ENCODE peak calls at places on chromosomes 6 and 20, in six cellular contexts. O, I, N, Y, P and C are unnamed samples.

GRCh38 chr6:157760137-157760536 is 62.9 kb upstream of the SNX9 start:
- DNase-seq in Y (no peak), O (no peak), N (no peak), P (no peak), I (no peak), C (no peak)

GRCh38 chr20:6348908-6349307 is 226.1 kb upstream of the FERMT1 start:
- DNase-seq in P (no peak), I (no peak), N (no peak), Y (no peak), O (no peak), C (no peak)

GRCh38 chr6:113370508-113370907 is 486.6 kb upstream of the MARCKS start:
- DNase-seq in I (no peak), Y (no peak), N (no peak), P (no peak), O (no peak), C (no peak)

GRCh38 chr6:145731432-145731831 is 3.9 kb downstream of the EPM2A start:
- DNase-seq in N (no peak), P (no peak), I (no peak), Y (no peak), O (peak), C (no peak)

GRCh38 chr6:48080227-48081009 is 30.6 kb downstream of the PTCHD4 start:
- DNase-seq in P (no peak), Y (no peak), O (peak), I (no peak), N (no peak), C (no peak)

GRCh38 chr6:38432479-38432878 is 207.2 kb downstream of the BTBD9 start:
- DNase-seq in Y (no peak), I (peak), N (no peak), O (peak), P (no peak), C (no peak)

GRCh38 chr6:157688960-157689599 is 134.0 kb upstream of the SNX9 start:
- DNase-seq in N (peak), P (no peak), Y (peak), O (peak), I (no peak), C (no peak)

GRCh38 chr6:157800420-157801237 is 22.4 kb upstream of the SNX9 start:
- DNase-seq in Y (no peak), O (peak), P (peak), I (peak), N (no peak), C (no peak)

GRCh38 chr6:131924881-131925474 is 26.2 kb downstream of the CCN2 start:
- DNase-seq in O (peak), I (peak), N (no peak), Y (no peak), P (no peak), C (no peak)

GRCh38 chr20:41182296-41183212 is 45.2 kb downstream of the PLCG1 start:
- DNase-seq in N (no peak), P (no peak), O (no peak), I (peak), Y (no peak), C (no peak)

GRCh38 chr20:48069626-48070025 is 284.3 kb upstream of the SULF2 start:
- DNase-seq in Y (no peak), O (no peak), N (no peak), I (no peak), P (no peak), C (no peak)

GRCh38 chr20:53935353-53936084 is 134.9 kb downstream of the BCAS1 start:
- DNase-seq in P (no peak), N (no peak), O (no peak), I (no peak), Y (no peak), C (no peak)

GRCh38 chr6:13177617-13178506 is 150.5 kb downstream of the TBC1D7 start:
- DNase-seq in I (no peak), Y (no peak), P (no peak), N (no peak), O (no peak), C (no peak)

GRCh38 chr20:5928063-5928462 is 22.3 kb downstream of the TRMT6 start:
- DNase-seq in N (no peak), P (no peak), O (no peak), Y (no peak), I (no peak), C (no peak)

GRCh38 chr20:555933-556332 is 12.3 kb upstream of the CSNK2A1 start:
- DNase-seq in P (no peak), Y (no peak), N (no peak), O (peak), I (no peak), C (no peak)

GRCh38 chr6:124961784-124962611 is at the start of gene RNF217:
- DNase-seq in P (no peak), O (peak), Y (peak), I (peak), N (peak), C (no peak)

GRCh38 chr6:151112130-151112529 is 127.6 kb upstream of the AKAP12 start:
- DNase-seq in Y (no peak), P (no peak), I (no peak), N (no peak), O (no peak), C (no peak)

GRCh38 chr6:144186817-144187625 is 36.7 kb downstream of the STX11 start:
- DNase-seq in I (no peak), N (no peak), O (no peak), P (no peak), Y (no peak), C (no peak)

GRCh38 chr6:44534291-44534690 is 146.8 kb downstream of the CDC5L start:
- DNase-seq in O (no peak), P (no peak), Y (no peak), I (no peak), N (no peak), C (no peak)

GRCh38 chr20:9407805-9408421 is 106.5 kb upstream of the LAMP5 start:
- DNase-seq in Y (peak), O (peak), N (peak), I (peak), P (peak), C (peak)

GRCh38 chr20:25211273-25211672 is 15.8 kb downstream of the ENTPD6 start:
- DNase-seq in O (no peak), Y (no peak), P (no peak), I (no peak), N (no peak), C (no peak)

GRCh38 chr6:163349696-163350095 is 64.8 kb upstream of the QKI start:
- DNase-seq in P (no peak), O (no peak), N (no peak), I (no peak), Y (no peak), C (no peak)

GRCh38 chr6:164827537-164827936 is 481.9 kb downstream of the C6orf118 start:
- DNase-seq in Y (no peak), P (no peak), N (no peak), I (no peak), O (no peak), C (no peak)

GRCh38 chr6:89950879-89951391 is 56.7 kb downstream of the GJA10 start:
- DNase-seq in P (no peak), Y (no peak), N (no peak), O (peak), I (peak), C (no peak)

GRCh38 chr20:62824476-62825287 is 7.8 kb downstream of the COL9A3 start:
- DNase-seq in I (no peak), Y (peak), P (no peak), O (peak), N (no peak), C (no peak)

GRCh38 chr6:129748901-129749748 is 39.1 kb upstream of the ARHGAP18 start:
- DNase-seq in Y (no peak), P (peak), I (peak), N (no peak), O (peak), C (no peak)

GRCh38 chr6:54307412-54308036 is 717 bp upstream of the TINAG start:
- DNase-seq in O (no peak), N (no peak), Y (no peak), I (peak), P (no peak), C (no peak)

GRCh38 chr6:128438311-128438916 is 82.0 kb downstream of the PTPRK start:
- DNase-seq in I (peak), Y (no peak), N (no peak), P (no peak), O (peak), C (no peak)

GRCh38 chr6:155177369-155177961 is 86.3 kb upstream of the CLDN20 start:
- DNase-seq in O (peak), P (no peak), Y (no peak), N (peak), I (peak), C (no peak)

GRCh38 chr6:144334150-144334708 is 49.1 kb downstream of the UTRN start:
- DNase-seq in N (no peak), P (no peak), O (no peak), I (no peak), Y (no peak), C (no peak)

GRCh38 chr6:42165016-42165415 is 8.1 kb upstream of the GUCA1A start:
- DNase-seq in P (no peak), Y (no peak), O (no peak), I (no peak), N (no peak), C (no peak)

GRCh38 chr20:32823078-32823477 is 3.3 kb downstream of the MAPRE1 start:
- DNase-seq in N (no peak), I (peak), Y (no peak), O (peak), P (no peak), C (peak)

GRCh38 chr20:2874456-2874855 is 1.2 kb downstream of the PTPRA start:
- DNase-seq in O (no peak), N (no peak), I (no peak), P (no peak), Y (no peak), C (no peak)

DNA sequence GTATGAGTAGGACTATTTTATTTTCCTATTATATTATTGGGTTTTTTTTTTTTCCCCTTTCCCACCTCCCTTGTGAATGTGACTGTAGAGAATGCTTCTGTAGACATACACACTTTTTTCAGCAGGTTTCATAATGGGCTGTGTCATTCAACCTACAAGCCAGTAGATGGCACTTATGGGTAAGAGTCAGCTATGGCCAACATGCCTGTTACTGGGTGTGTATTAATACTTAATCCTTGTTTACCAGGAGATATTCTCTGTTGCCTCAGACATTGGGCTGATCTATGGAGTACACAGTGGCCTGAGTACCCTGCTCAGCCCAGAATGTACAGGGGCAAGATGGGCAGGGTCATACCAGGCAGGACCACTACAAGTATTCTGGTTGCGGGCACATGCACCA is 382.5 kb downstream of the EPHA7 start:
- DNase-seq in Y (no peak), P (no peak), O (peak), N (no peak), I (no peak), C (no peak)
- TF ChIP-seq CTCF in Y (peak), P (no peak), O (peak), N (peak), I (peak), C (no peak)

GRCh38 chr6:45991189-45991588 is 24.5 kb downstream of the CLIC5 start:
- DNase-seq in Y (peak), O (no peak), N (no peak), P (no peak), I (no peak), C (no peak)
- TF ChIP-seq CTCF in Y (peak), O (no peak), N (peak), P (no peak), I (peak), C (peak)

GRCh38 chr20:50251383-50251748 is 60.7 kb downstream of the CEBPB start:
- DNase-seq in O (no peak), N (no peak), Y (no peak), I (no peak), P (no peak), C (no peak)

GRCh38 chr20:50249447-50250388 is 59.1 kb downstream of the CEBPB start:
- DNase-seq in I (no peak), Y (no peak), P (no peak), O (no peak), N (no peak), C (no peak)

GRCh38 chr20:50250748-50251382 is 60.2 kb downstream of the CEBPB start:
- DNase-seq in Y (no peak), P (no peak), N (no peak), O (no peak), I (no peak), C (no peak)

GRCh38 chr20:50252715-50253500 is 62.3 kb downstream of the CEBPB start:
- DNase-seq in I (no peak), P (no peak), O (no peak), Y (no peak), N (no peak), C (no peak)

GRCh38 chr20:50251992-50252491 is 61.4 kb downstream of the CEBPB start:
- DNase-seq in O (no peak), Y (no peak), P (peak), I (no peak), N (no peak), C (no peak)
- TF ChIP-seq CTCF in O (no peak), Y (no peak), P (no peak), I (no peak), N (no peak), C (no peak)

GRCh38 chr20:11270566-11270965 is 596.8 kb upstream of the JAG1 start:
- DNase-seq in P (no peak), N (no peak), O (no peak), Y (peak), I (no peak), C (no peak)

GRCh38 chr20:11274137-11274536 is 600.3 kb upstream of the JAG1 start:
- DNase-seq in N (peak), P (peak), O (peak), I (peak), Y (no peak), C (peak)

GRCh38 chr20:11267762-11268335 is 594.0 kb upstream of the JAG1 start:
- DNase-seq in Y (no peak), N (no peak), I (no peak), P (no peak), O (peak), C (no peak)

GRCh38 chr20:11271920-11272594 is 598.3 kb upstream of the JAG1 start:
- DNase-seq in Y (no peak), P (no peak), O (no peak), N (no peak), I (no peak), C (no peak)

GRCh38 chr20:11271319-11271718 is 597.5 kb upstream of the JAG1 start:
- DNase-seq in O (no peak), N (peak), P (no peak), Y (peak), I (no peak), C (no peak)
- TF ChIP-seq CTCF in O (no peak), N (no peak), P (no peak), Y (peak), I (no peak), C (no peak)

DNA sequence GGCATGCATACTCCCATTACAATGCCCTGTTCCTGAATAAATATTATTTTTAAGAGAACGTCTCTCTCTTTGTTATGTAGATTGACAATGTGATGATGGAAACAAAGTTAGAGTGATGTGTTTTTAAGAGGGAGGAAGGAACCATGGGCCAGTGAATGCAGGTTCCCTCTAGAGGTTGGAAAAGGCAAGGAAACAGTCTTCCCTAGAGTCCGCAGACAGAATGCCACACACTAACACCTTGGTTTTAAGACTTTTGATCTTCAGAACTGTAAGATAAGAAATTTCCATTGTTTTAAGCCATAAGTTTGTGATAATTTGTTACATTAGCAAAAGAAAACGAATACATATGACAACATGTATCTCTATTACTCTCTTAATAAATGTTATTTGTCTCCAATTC is 4.7 kb upstream of the CENPW start:
- DNase-seq in N (no peak), O (no peak), P (no peak), Y (no peak), I (no peak), C (no peak)
- TF ChIP-seq CTCF in N (no peak), O (no peak), P (no peak), Y (no peak), I (no peak), C (peak)